ENCODE peak calls at places on chromosome 15, in six cellular contexts. O is astrocyte of the spinal cord, S is MM.1S, J is IMR-90, F is lung, L is cardiac fibroblast. Q is an unnamed sample.

GRCh38 chr15:73375755-73376305 is 7.1 kb upstream of the HCN4 start:
- DNase-seq in O (no peak), S (no peak), J (no peak), F (no peak), L (no peak), Q (no peak)

GRCh38 chr15:68797157-68797556 is 23.5 kb downstream of the ANP32A start:
- DNase-seq in O (peak; percentile 55), S (no peak), J (peak; percentile 45), F (no peak), L (no peak), Q (no peak)

GRCh38 chr15:96972201-96972600 is 641.7 kb downstream of the NR2F2 start:
- DNase-seq in O (no peak), S (no peak), J (no peak), F (no peak), L (no peak), Q (no peak)

GRCh38 chr15:65286069-65286703 is 497 bp downstream of the PARP16 start:
- DNase-seq in O (peak; percentile 30), S (peak; percentile 43), J (no peak), F (peak; percentile 37), L (peak; percentile 21), Q (peak; percentile 9)

GRCh38 chr15:68650901-68651709 is 72.3 kb downstream of the CORO2B start:
- DNase-seq in O (no peak), S (peak; percentile 60), J (no peak), F (no peak), L (no peak), Q (no peak)

GRCh38 chr15:32870240-32871033 is 152.6 kb downstream of the GREM1 start:
- DNase-seq in O (peak; percentile 98), S (no peak), J (peak; percentile 100), F (no peak), L (peak; percentile 92), Q (peak; percentile 92)

GRCh38 chr15:73617310-73617709 is 15.9 kb downstream of the NPTN start:
- DNase-seq in O (peak; percentile 64), S (no peak), J (no peak), F (no peak), L (no peak), Q (no peak)

GRCh38 chr15:64912379-64912778 is 677 bp downstream of the ANKDD1A start:
- DNase-seq in O (no peak), S (no peak), J (no peak), F (no peak), L (no peak), Q (no peak)

GRCh38 chr15:92049290-92050008 is 195.9 kb downstream of the SLCO3A1 start:
- DNase-seq in O (no peak), S (no peak), J (no peak), F (no peak), L (no peak), Q (peak; percentile 6)

GRCh38 chr15:61556037-61556648 is 327.0 kb upstream of the RORA start:
- DNase-seq in O (peak; percentile 86), S (no peak), J (peak; percentile 3), F (no peak), L (peak; percentile 6), Q (peak; percentile 37)

GRCh38 chr15:66955871-66956585 is 109.4 kb upstream of the SMAD3 start:
- DNase-seq in O (peak; percentile 60), S (no peak), J (peak; percentile 80), F (no peak), L (peak; percentile 34), Q (peak; percentile 48)

GRCh38 chr15:63708141-63708772 is 111.1 kb downstream of the FBXL22 start:
- DNase-seq in O (peak; percentile 27), S (no peak), J (no peak), F (no peak), L (peak; percentile 69), Q (peak; percentile 79)

GRCh38 chr15:98772895-98773294 is 124.6 kb downstream of the IGF1R start:
- DNase-seq in O (no peak), S (no peak), J (no peak), F (no peak), L (no peak), Q (no peak)

GRCh38 chr15:34338347-34338746 is 766 bp upstream of the SLC12A6 start:
- DNase-seq in O (no peak), S (no peak), J (no peak), F (no peak), L (no peak), Q (no peak)

GRCh38 chr15:42591238-42591936 is 16.0 kb downstream of the STARD9 start:
- DNase-seq in O (peak; percentile 67), S (no peak), J (peak; percentile 54), F (no peak), L (peak; percentile 66), Q (peak; percentile 60)

GRCh38 chr15:40471105-40471777 is 457 bp downstream of the CHST14 start:
- DNase-seq in O (peak; percentile 22), S (no peak), J (peak; percentile 4), F (no peak), L (peak; percentile 17), Q (no peak)

GRCh38 chr15:33243393-33243792 is 48.9 kb upstream of the FMN1 start:
- DNase-seq in O (peak; percentile 42), S (no peak), J (peak; percentile 12), F (no peak), L (no peak), Q (no peak)

GRCh38 chr15:64877435-64877834 is 34.3 kb upstream of the ANKDD1A start:
- DNase-seq in O (no peak), S (peak; percentile 35), J (no peak), F (peak; percentile 68), L (peak; percentile 54), Q (peak; percentile 47)

GRCh38 chr15:45429974-45430792 is 51.8 kb upstream of the GATM start:
- DNase-seq in O (peak; percentile 60), S (peak; percentile 70), J (peak; percentile 46), F (peak; percentile 75), L (peak; percentile 66), Q (peak; percentile 55)

GRCh38 chr15:65723786-65724354 is 68.2 kb downstream of the DENND4A start:
- DNase-seq in O (no peak), S (no peak), J (no peak), F (no peak), L (no peak), Q (no peak)

GRCh38 chr15:55782901-55783300 is 39.9 kb upstream of the PRTG start:
- DNase-seq in O (no peak), S (no peak), J (no peak), F (no peak), L (no peak), Q (no peak)

GRCh38 chr15:70487380-70487725 is 276.0 kb downstream of the UACA start:
- DNase-seq in O (no peak), S (peak; percentile 24), J (no peak), F (no peak), L (no peak), Q (no peak)
- H3K4me3 ChIP-seq in O (no peak overlapping the region), S (no peak overlapping the region), J (no peak overlapping the region), F (no peak overlapping the region), L (no peak overlapping the region), Q (no peak overlapping the region)

GRCh38 chr15:75669191-75669878 is 21.6 kb downstream of the SNX33 start:
- DNase-seq in O (no peak), S (no peak), J (peak; percentile 62), F (no peak), L (no peak), Q (peak; percentile 22)

GRCh38 chr15:75672111-75672602 is 24.4 kb downstream of the SNX33 start:
- DNase-seq in O (peak; percentile 30), S (no peak), J (no peak), F (no peak), L (peak; percentile 35), Q (peak; percentile 23)

GRCh38 chr15:75666823-75667501 is 19.2 kb downstream of the SNX33 start:
- DNase-seq in O (peak; percentile 99), S (no peak), J (peak; percentile 100), F (peak; percentile 74), L (peak; percentile 98), Q (peak; percentile 99)

GRCh38 chr15:75671684-75672083 is 24.0 kb downstream of the SNX33 start:
- DNase-seq in O (no peak), S (no peak), J (no peak), F (no peak), L (peak; percentile 27), Q (no peak)

GRCh38 chr15:75669879-75670212 is 22.1 kb downstream of the SNX33 start:
- DNase-seq in O (no peak), S (no peak), J (no peak), F (no peak), L (no peak), Q (no peak)
- TF ChIP-seq CTCF in O (no peak), S (no peak), J (no peak), F (no peak), L (no peak), Q (no peak)

GRCh38 chr15:89103481-89104171 is 15.4 kb downstream of the ABHD2 start:
- DNase-seq in O (no peak), S (no peak), J (no peak), F (no peak), L (no peak), Q (no peak)

GRCh38 chr15:89104172-89104564 is 15.9 kb downstream of the ABHD2 start:
- DNase-seq in O (no peak), S (peak; percentile 49), J (peak; percentile 29), F (no peak), L (peak; percentile 93), Q (peak; percentile 67)

GRCh38 chr15:89107984-89108383 is 19.7 kb downstream of the ABHD2 start:
- DNase-seq in O (no peak), S (no peak), J (no peak), F (no peak), L (no peak), Q (no peak)

GRCh38 chr15:89106200-89106599 is 17.9 kb downstream of the ABHD2 start:
- DNase-seq in O (no peak), S (no peak), J (no peak), F (no peak), L (no peak), Q (no peak)

DNA sequence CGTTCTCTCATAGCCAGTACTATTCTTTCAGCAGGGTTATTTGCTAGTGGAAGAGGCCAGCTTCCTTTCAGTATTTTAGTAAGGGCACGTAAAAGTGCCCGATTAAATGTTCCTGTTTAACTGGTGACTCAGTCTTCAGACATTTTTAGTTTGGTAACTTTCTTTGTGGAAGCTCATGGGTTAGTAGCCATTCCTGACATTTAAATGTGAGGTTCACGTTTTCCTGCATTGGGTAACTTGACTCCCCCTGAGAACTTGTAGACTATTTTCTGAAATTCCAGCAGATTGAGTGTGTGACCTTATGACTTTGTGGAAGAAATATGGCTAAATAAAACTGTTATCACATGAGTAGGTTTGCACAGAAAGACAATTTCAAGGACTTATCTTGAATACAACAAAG is 16.9 kb downstream of the ABHD2 start:
- DNase-seq in O (peak; percentile 95), S (no peak), J (peak; percentile 99), F (no peak), L (peak; percentile 96), Q (peak; percentile 97)
- H3K4me3 ChIP-seq in O (no peak overlapping the region), S (peak overlapping the region; percentile 39), J (no peak overlapping the region), F (no peak overlapping the region), L (no peak overlapping the region), Q (peak overlapping the region; percentile 13)

DNA sequence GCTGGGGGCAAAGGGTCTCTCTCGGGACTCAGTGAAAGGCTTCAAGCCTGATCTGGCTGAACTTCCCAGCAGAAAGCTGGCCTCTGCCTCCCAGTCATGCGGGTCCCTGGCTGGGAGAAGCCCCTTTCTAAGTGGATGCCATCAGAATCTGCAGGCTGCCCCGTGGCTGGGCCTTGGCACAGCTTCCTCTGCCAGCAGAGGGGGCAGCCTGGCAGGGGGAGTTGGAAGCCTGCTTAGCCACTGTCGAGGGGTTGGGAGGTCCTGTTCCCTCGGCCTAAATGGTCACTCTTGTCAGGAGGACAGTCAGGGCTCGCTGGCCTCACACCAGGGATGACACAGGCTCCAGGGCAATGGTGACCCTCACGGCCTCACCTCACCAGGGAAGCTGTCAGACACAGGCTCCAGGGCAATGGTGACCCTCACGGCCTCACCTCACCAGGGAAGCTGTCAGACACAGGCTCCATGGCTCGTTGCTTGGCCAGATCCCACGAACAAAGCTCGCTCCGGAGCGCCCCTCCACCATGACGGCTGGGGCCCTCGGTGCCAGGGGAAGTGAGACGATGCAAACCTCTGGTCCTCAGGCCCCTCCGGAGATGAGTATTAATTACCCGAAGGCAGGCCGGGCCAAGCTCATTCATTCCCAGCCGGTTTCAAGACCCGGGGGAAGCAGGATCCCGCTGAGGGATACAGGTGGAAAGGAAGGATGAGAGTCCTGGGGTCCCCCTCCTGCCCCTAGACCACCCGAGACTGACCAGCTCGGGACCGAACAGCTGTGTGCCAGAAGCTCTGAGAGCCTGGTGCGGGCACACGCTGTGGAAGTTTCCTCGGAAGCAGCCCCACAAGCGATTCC is 151.0 kb downstream of the CHSY1 start:
- DNase-seq in O (no peak), S (no peak), J (no peak), F (no peak), L (no peak), Q (no peak)
- TF ChIP-seq CTCF in O (no peak), S (no peak), J (no peak), F (no peak), L (no peak), Q (no peak)